ENCODE peak calls at places on chromosomes 7 and 10, in seven cellular contexts. One of them, this sample, is unnamed.

GRCh38 chr7:28533731-28534531 is 121.6 kb downstream of the CREB5 start:
- DNase-seq in OCI-LY7: no peak
- DNase-seq in AG08395: no peak
- DNase-seq in fibroblast of the conjunctiva: peak; percentile 29
- DNase-seq in stimulated activated CD8-positive, alpha-beta memory T cell treated with anti-CD3 and anti-CD28 coated beads, Interleukin-15, amount 100 ng/mL, for 4 hours: no peak
- DNase-seq in HS-5: no peak
- DNase-seq in A549: no peak
- DNase-seq in this sample: peak; percentile 13

GRCh38 chr7:111622084-111622483 is 59.8 kb upstream of the IMMP2L start:
- DNase-seq in AG08395: no peak
- DNase-seq in stimulated activated CD8-positive, alpha-beta memory T cell treated with anti-CD3 and anti-CD28 coated beads, Interleukin-15, amount 100 ng/mL, for 4 hours: no peak
- DNase-seq in OCI-LY7: no peak
- DNase-seq in A549: no peak
- DNase-seq in fibroblast of the conjunctiva: no peak
- DNase-seq in HS-5: no peak
- DNase-seq in this sample: no peak

GRCh38 chr7:100966542-100967291 is 2.6 kb upstream of the MUC12 start:
- DNase-seq in OCI-LY7: no peak
- DNase-seq in fibroblast of the conjunctiva: no peak
- DNase-seq in HS-5: no peak
- DNase-seq in stimulated activated CD8-positive, alpha-beta memory T cell treated with anti-CD3 and anti-CD28 coated beads, Interleukin-15, amount 100 ng/mL, for 4 hours: no peak
- DNase-seq in A549: no peak
- DNase-seq in AG08395: no peak
- DNase-seq in this sample: peak; percentile 69

GRCh38 chr7:99092064-99092720 is 51.7 kb downstream of the SMURF1 start:
- DNase-seq in AG08395: no peak
- DNase-seq in OCI-LY7: no peak
- DNase-seq in stimulated activated CD8-positive, alpha-beta memory T cell treated with anti-CD3 and anti-CD28 coated beads, Interleukin-15, amount 100 ng/mL, for 4 hours: no peak
- DNase-seq in HS-5: no peak
- DNase-seq in A549: no peak
- DNase-seq in fibroblast of the conjunctiva: no peak
- DNase-seq in this sample: no peak

GRCh38 chr7:137940656-137941518 is 61.0 kb downstream of the CREB3L2 start:
- DNase-seq in HS-5: no peak
- DNase-seq in stimulated activated CD8-positive, alpha-beta memory T cell treated with anti-CD3 and anti-CD28 coated beads, Interleukin-15, amount 100 ng/mL, for 4 hours: no peak
- DNase-seq in OCI-LY7: no peak
- DNase-seq in A549: no peak
- DNase-seq in fibroblast of the conjunctiva: peak; percentile 51
- DNase-seq in AG08395: no peak
- DNase-seq in this sample: no peak

GRCh38 chr7:68235937-68236336 is 1239.3 kb downstream of the TYW1 start:
- DNase-seq in OCI-LY7: no peak
- DNase-seq in A549: no peak
- DNase-seq in HS-5: no peak
- DNase-seq in AG08395: no peak
- DNase-seq in fibroblast of the conjunctiva: no peak
- DNase-seq in stimulated activated CD8-positive, alpha-beta memory T cell treated with anti-CD3 and anti-CD28 coated beads, Interleukin-15, amount 100 ng/mL, for 4 hours: no peak
- DNase-seq in this sample: no peak

GRCh38 chr10:103153302-103153759 is 39.7 kb downstream of the NT5C2 start:
- DNase-seq in OCI-LY7: no peak
- DNase-seq in AG08395: peak; percentile 27
- DNase-seq in stimulated activated CD8-positive, alpha-beta memory T cell treated with anti-CD3 and anti-CD28 coated beads, Interleukin-15, amount 100 ng/mL, for 4 hours: no peak
- DNase-seq in fibroblast of the conjunctiva: no peak
- DNase-seq in HS-5: no peak
- DNase-seq in A549: no peak
- DNase-seq in this sample: no peak

GRCh38 chr10:128324058-128324457 is 197.8 kb upstream of the MKI67 start:
- DNase-seq in OCI-LY7: no peak
- DNase-seq in AG08395: no peak
- DNase-seq in stimulated activated CD8-positive, alpha-beta memory T cell treated with anti-CD3 and anti-CD28 coated beads, Interleukin-15, amount 100 ng/mL, for 4 hours: no peak
- DNase-seq in fibroblast of the conjunctiva: no peak
- DNase-seq in HS-5: no peak
- DNase-seq in A549: no peak
- DNase-seq in this sample: peak; percentile 24

GRCh38 chr10:7589748-7590147 is 77.0 kb downstream of the ITIH5 start:
- DNase-seq in OCI-LY7: no peak
- DNase-seq in A549: no peak
- DNase-seq in stimulated activated CD8-positive, alpha-beta memory T cell treated with anti-CD3 and anti-CD28 coated beads, Interleukin-15, amount 100 ng/mL, for 4 hours: no peak
- DNase-seq in fibroblast of the conjunctiva: no peak
- DNase-seq in HS-5: no peak
- DNase-seq in AG08395: no peak
- DNase-seq in this sample: no peak

GRCh38 chr10:103921750-103922195 is 3.8 kb upstream of the STN1 start:
- DNase-seq in fibroblast of the conjunctiva: no peak
- DNase-seq in OCI-LY7: peak; percentile 28
- DNase-seq in stimulated activated CD8-positive, alpha-beta memory T cell treated with anti-CD3 and anti-CD28 coated beads, Interleukin-15, amount 100 ng/mL, for 4 hours: no peak
- DNase-seq in HS-5: no peak
- DNase-seq in AG08395: no peak
- DNase-seq in A549: no peak
- DNase-seq in this sample: peak; percentile 67

GRCh38 chr10:9010093-9010492 is 955.6 kb downstream of the GATA3 start:
- DNase-seq in OCI-LY7: no peak
- DNase-seq in stimulated activated CD8-positive, alpha-beta memory T cell treated with anti-CD3 and anti-CD28 coated beads, Interleukin-15, amount 100 ng/mL, for 4 hours: no peak
- DNase-seq in fibroblast of the conjunctiva: no peak
- DNase-seq in HS-5: no peak
- DNase-seq in AG08395: no peak
- DNase-seq in A549: no peak
- DNase-seq in this sample: no peak

GRCh38 chr7:67452516-67453026 is 455.9 kb downstream of the TYW1 start:
- DNase-seq in fibroblast of the conjunctiva: no peak
- DNase-seq in HS-5: no peak
- DNase-seq in OCI-LY7: no peak
- DNase-seq in AG08395: no peak
- DNase-seq in stimulated activated CD8-positive, alpha-beta memory T cell treated with anti-CD3 and anti-CD28 coated beads, Interleukin-15, amount 100 ng/mL, for 4 hours: no peak
- DNase-seq in A549: no peak
- DNase-seq in this sample: no peak

GRCh38 chr7:83984076-83984475 is 210.5 kb downstream of the SEMA3A start:
- DNase-seq in fibroblast of the conjunctiva: no peak
- DNase-seq in HS-5: no peak
- DNase-seq in AG08395: no peak
- DNase-seq in OCI-LY7: no peak
- DNase-seq in A549: no peak
- DNase-seq in stimulated activated CD8-positive, alpha-beta memory T cell treated with anti-CD3 and anti-CD28 coated beads, Interleukin-15, amount 100 ng/mL, for 4 hours: no peak
- DNase-seq in this sample: no peak

GRCh38 chr7:83211685-83212084 is 49.0 kb upstream of the PCLO start:
- DNase-seq in stimulated activated CD8-positive, alpha-beta memory T cell treated with anti-CD3 and anti-CD28 coated beads, Interleukin-15, amount 100 ng/mL, for 4 hours: no peak
- DNase-seq in AG08395: no peak
- DNase-seq in OCI-LY7: no peak
- DNase-seq in fibroblast of the conjunctiva: no peak
- DNase-seq in A549: no peak
- DNase-seq in HS-5: no peak
- DNase-seq in this sample: no peak

GRCh38 chr10:6929157-6929830 is 349.2 kb upstream of the PRKCQ start:
- DNase-seq in stimulated activated CD8-positive, alpha-beta memory T cell treated with anti-CD3 and anti-CD28 coated beads, Interleukin-15, amount 100 ng/mL, for 4 hours: no peak
- DNase-seq in HS-5: no peak
- DNase-seq in AG08395: no peak
- DNase-seq in OCI-LY7: peak; percentile 63
- DNase-seq in fibroblast of the conjunctiva: no peak
- DNase-seq in A549: no peak
- DNase-seq in this sample: no peak

GRCh38 chr10:95664543-95664942 is 8.0 kb upstream of the ALDH18A1 start:
- DNase-seq in OCI-LY7: no peak
- DNase-seq in fibroblast of the conjunctiva: no peak
- DNase-seq in stimulated activated CD8-positive, alpha-beta memory T cell treated with anti-CD3 and anti-CD28 coated beads, Interleukin-15, amount 100 ng/mL, for 4 hours: no peak
- DNase-seq in AG08395: no peak
- DNase-seq in A549: no peak
- DNase-seq in HS-5: no peak
- DNase-seq in this sample: no peak

GRCh38 chr7:105352922-105353668 is 35.6 kb downstream of the SRPK2 start:
- DNase-seq in A549: no peak
- DNase-seq in AG08395: no peak
- DNase-seq in fibroblast of the conjunctiva: no peak
- DNase-seq in OCI-LY7: no peak
- DNase-seq in HS-5: no peak
- DNase-seq in stimulated activated CD8-positive, alpha-beta memory T cell treated with anti-CD3 and anti-CD28 coated beads, Interleukin-15, amount 100 ng/mL, for 4 hours: no peak
- DNase-seq in this sample: no peak

GRCh38 chr10:72056932-72057751 is 31.2 kb downstream of the SPOCK2 start:
- DNase-seq in OCI-LY7: no peak
- DNase-seq in fibroblast of the conjunctiva: no peak
- DNase-seq in A549: no peak
- DNase-seq in HS-5: no peak
- DNase-seq in stimulated activated CD8-positive, alpha-beta memory T cell treated with anti-CD3 and anti-CD28 coated beads, Interleukin-15, amount 100 ng/mL, for 4 hours: no peak
- DNase-seq in AG08395: no peak
- DNase-seq in this sample: no peak

GRCh38 chr7:40403664-40404476 is 269.1 kb downstream of the SUGCT start:
- DNase-seq in HS-5: no peak
- DNase-seq in A549: no peak
- DNase-seq in fibroblast of the conjunctiva: peak; percentile 41
- DNase-seq in AG08395: no peak
- DNase-seq in stimulated activated CD8-positive, alpha-beta memory T cell treated with anti-CD3 and anti-CD28 coated beads, Interleukin-15, amount 100 ng/mL, for 4 hours: no peak
- DNase-seq in OCI-LY7: no peak
- DNase-seq in this sample: no peak

GRCh38 chr10:97701438-97702064 is 12.0 kb upstream of the MARVELD1 start:
- DNase-seq in A549: peak; percentile 88
- DNase-seq in OCI-LY7: peak; percentile 71
- DNase-seq in HS-5: no peak
- DNase-seq in fibroblast of the conjunctiva: peak; percentile 71
- DNase-seq in stimulated activated CD8-positive, alpha-beta memory T cell treated with anti-CD3 and anti-CD28 coated beads, Interleukin-15, amount 100 ng/mL, for 4 hours: no peak
- DNase-seq in AG08395: peak; percentile 89
- DNase-seq in this sample: no peak

GRCh38 chr7:108257954-108258353 is 127.8 kb upstream of the LAMB4 start:
- DNase-seq in A549: no peak
- DNase-seq in AG08395: no peak
- DNase-seq in OCI-LY7: no peak
- DNase-seq in HS-5: no peak
- DNase-seq in stimulated activated CD8-positive, alpha-beta memory T cell treated with anti-CD3 and anti-CD28 coated beads, Interleukin-15, amount 100 ng/mL, for 4 hours: no peak
- DNase-seq in fibroblast of the conjunctiva: no peak
- DNase-seq in this sample: no peak

GRCh38 chr10:24039897-24040296 is 169.0 kb upstream of the KIAA1217 start:
- DNase-seq in A549: no peak
- DNase-seq in stimulated activated CD8-positive, alpha-beta memory T cell treated with anti-CD3 and anti-CD28 coated beads, Interleukin-15, amount 100 ng/mL, for 4 hours: no peak
- DNase-seq in HS-5: no peak
- DNase-seq in OCI-LY7: no peak
- DNase-seq in AG08395: no peak
- DNase-seq in fibroblast of the conjunctiva: no peak
- DNase-seq in this sample: peak; percentile 54

GRCh38 chr10:13632879-13633437 is 46.2 kb downstream of the PRPF18 start:
- DNase-seq in fibroblast of the conjunctiva: no peak
- DNase-seq in stimulated activated CD8-positive, alpha-beta memory T cell treated with anti-CD3 and anti-CD28 coated beads, Interleukin-15, amount 100 ng/mL, for 4 hours: no peak
- DNase-seq in AG08395: no peak
- DNase-seq in A549: no peak
- DNase-seq in HS-5: no peak
- DNase-seq in OCI-LY7: no peak
- DNase-seq in this sample: no peak

GRCh38 chr7:41047789-41048191 is 655.1 kb downstream of the INHBA start:
- DNase-seq in HS-5: no peak
- DNase-seq in stimulated activated CD8-positive, alpha-beta memory T cell treated with anti-CD3 and anti-CD28 coated beads, Interleukin-15, amount 100 ng/mL, for 4 hours: no peak
- DNase-seq in OCI-LY7: no peak
- DNase-seq in fibroblast of the conjunctiva: no peak
- DNase-seq in AG08395: peak; percentile 72
- DNase-seq in A549: no peak
- DNase-seq in this sample: no peak

GRCh38 chr10:24951201-24952145 is 933 bp downstream of the PRTFDC1 start:
- DNase-seq in A549: peak; percentile 17
- DNase-seq in stimulated activated CD8-positive, alpha-beta memory T cell treated with anti-CD3 and anti-CD28 coated beads, Interleukin-15, amount 100 ng/mL, for 4 hours: no peak
- DNase-seq in AG08395: peak; percentile 16
- DNase-seq in fibroblast of the conjunctiva: no peak
- DNase-seq in OCI-LY7: no peak
- DNase-seq in HS-5: no peak
- DNase-seq in this sample: no peak